ENCODE peak calls at places on chromosome 12, in eight cellular contexts. L, Y, D, C, Z, S, R and O are unnamed samples. For H3K36me3 and H3K4me1, the result is how much of the 10 kb centered on the place peaks cover.

GRCh38 chr12:123286997-123287396 is 15.3 kb upstream of the CDK2AP1 start:
- DNase-seq in C (no peak), R (no peak), D (no peak), Z (no peak), L (no peak), Y (no peak), S (no peak), O (no peak)

GRCh38 chr12:91913651-91914050 is 232.0 kb downstream of the BTG1 start:
- DNase-seq in L (no peak), Z (no peak), S (no peak), D (no peak), C (no peak), R (no peak), Y (no peak), O (no peak)

GRCh38 chr12:79455314-79455713 is 235.4 kb downstream of the PAWR start:
- DNase-seq in Y (no peak), S (no peak), R (no peak), C (peak), Z (no peak), D (no peak), L (no peak), O (peak)

GRCh38 chr12:62320054-62320453 is 59.9 kb downstream of the USP15 start:
- DNase-seq in Z (no peak), S (no peak), C (no peak), L (no peak), Y (no peak), D (no peak), R (no peak), O (no peak)

GRCh38 chr12:22413592-22413991 is 79.1 kb upstream of the ST8SIA1 start:
- DNase-seq in C (no peak), R (no peak), Y (no peak), D (no peak), S (no peak), Z (no peak), L (no peak), O (no peak)

GRCh38 chr12:116442981-116443380 is 116.2 kb upstream of the MAP1LC3B2 start:
- DNase-seq in D (no peak), Z (no peak), C (peak), Y (no peak), S (no peak), R (no peak), L (no peak), O (no peak)

GRCh38 chr12:64480148-64480547 is 28.2 kb downstream of the TBK1 start:
- DNase-seq in Z (no peak), D (no peak), Y (no peak), C (peak), S (no peak), L (peak), R (no peak), O (peak)

GRCh38 chr12:116662612-116663144 is 75.2 kb downstream of the SPRING1 start:
- DNase-seq in C (peak), Z (peak), L (peak), D (no peak), R (peak), S (no peak), Y (no peak), O (no peak)

GRCh38 chr12:132218915-132219314 is 74.7 kb downstream of the NOC4L start:
- DNase-seq in Z (no peak), Y (peak), D (peak), L (no peak), R (no peak), C (no peak), S (peak), O (no peak)

GRCh38 chr12:121400332-121401139 is 618 bp downstream of the RNF34 start:
- DNase-seq in S (peak), C (peak), Z (peak), Y (peak), L (peak), D (peak), R (no peak), O (peak)

GRCh38 chr12:2589381-2589780 is 205.4 kb upstream of the FKBP4 start:
- DNase-seq in Z (no peak), S (no peak), C (no peak), L (no peak), D (no peak), R (no peak), Y (no peak), O (no peak)

GRCh38 chr12:86683568-86683991 is 427.4 kb upstream of the MGAT4C start:
- DNase-seq in D (peak), S (no peak), R (no peak), Y (no peak), C (peak), Z (no peak), L (peak), O (no peak)

GRCh38 chr12:47997321-47997720 is 7.0 kb downstream of the COL2A1 start:
- DNase-seq in R (no peak), Z (no peak), L (no peak), Y (no peak), D (no peak), C (no peak), S (no peak), O (no peak)

GRCh38 chr12:32284561-32284960 is 114.8 kb upstream of the FGD4 start:
- DNase-seq in C (no peak), Y (no peak), R (no peak), D (no peak), Z (no peak), S (no peak), L (no peak), O (no peak)

GRCh38 chr12:57498143-57498524 is 10.3 kb downstream of the MARS1 start:
- DNase-seq in Z (no peak), Y (no peak), R (no peak), C (no peak), D (no peak), L (no peak), S (no peak), O (no peak)
- H3K36me3 ChIP-seq in Z (under half), Y (under half), R (under half), C (under half), D (half or more), L (under half), S (under half), O (under half)

GRCh38 chr12:12683725-12684124 is 12.3 kb downstream of the GPR19 start:
- DNase-seq in Z (no peak), C (no peak), Y (no peak), S (no peak), L (no peak), R (no peak), D (no peak), O (no peak)

GRCh38 chr12:12686925-12687324 is 9.1 kb downstream of the GPR19 start:
- DNase-seq in Z (no peak), S (no peak), R (no peak), Y (no peak), C (peak), L (no peak), D (no peak), O (peak)

GRCh38 chr12:12684375-12685106 is 11.4 kb downstream of the GPR19 start:
- DNase-seq in Z (no peak), Y (no peak), R (no peak), D (peak), C (peak), L (peak), S (no peak), O (peak)

GRCh38 chr12:12686472-12686871 is 9.5 kb downstream of the GPR19 start:
- DNase-seq in C (no peak), L (no peak), Y (no peak), R (no peak), D (no peak), S (no peak), Z (no peak), O (no peak)

GRCh38 chr12:12685305-12685704 is 10.7 kb downstream of the GPR19 start:
- DNase-seq in S (no peak), R (no peak), Z (no peak), D (no peak), L (no peak), Y (no peak), C (no peak), O (no peak)
- H3K27ac ChIP-seq in S (no peak), R (no peak), Z (no peak), D (no peak), L (no peak), Y (no peak), C (no peak), O (no peak)

DNA sequence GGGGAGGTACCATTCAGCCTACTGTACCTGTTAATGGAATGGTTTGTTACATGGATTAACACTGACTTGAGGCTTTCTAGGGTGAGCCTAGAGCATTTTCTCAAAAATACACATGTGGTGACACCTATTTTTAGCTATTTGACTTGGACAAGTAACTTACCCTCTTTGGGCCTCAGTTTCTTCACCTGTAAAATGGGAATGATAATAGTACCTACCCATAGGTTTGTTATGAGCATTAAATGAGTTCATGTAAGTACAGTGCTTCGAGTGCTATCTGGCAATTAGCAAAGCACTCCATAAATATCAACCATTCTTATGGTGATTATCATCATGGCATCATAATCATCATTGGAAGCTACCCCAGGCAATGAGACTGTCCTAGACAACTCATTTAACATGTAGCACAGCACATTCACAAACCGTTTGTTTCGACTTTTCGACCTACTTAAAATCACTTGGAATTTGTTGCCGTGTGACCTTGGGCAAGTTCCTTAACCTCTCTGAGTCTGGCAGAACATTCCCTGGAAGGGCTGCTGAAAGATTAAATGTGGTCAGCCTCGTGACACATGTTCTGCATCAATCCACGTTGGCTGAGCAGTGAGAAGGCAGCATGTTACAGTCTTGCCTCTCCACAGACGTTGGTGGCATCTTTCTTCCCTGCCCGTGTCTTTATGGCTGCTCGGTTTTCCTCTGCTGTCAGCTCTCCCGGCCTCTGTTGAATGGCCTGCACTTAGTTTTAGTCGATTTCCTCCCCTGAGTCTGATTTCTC is 216.7 kb downstream of the CHST11 start:
- DNase-seq in S (no peak), D (no peak), C (no peak), Z (no peak), L (peak), Y (no peak), R (no peak), O (peak)
- H3K4me1 ChIP-seq in S (half or more), D (under half), C (under half), Z (under half), L (under half), Y (under half), R (under half), O (half or more)

GRCh38 chr12:124445826-124446225 is 121.6 kb downstream of the NCOR2 start:
- DNase-seq in D (no peak), L (no peak), S (peak), R (no peak), C (no peak), Y (no peak), Z (no peak), O (no peak)

GRCh38 chr12:124442772-124443445 is 124.5 kb downstream of the NCOR2 start:
- DNase-seq in D (no peak), R (no peak), S (peak), Z (no peak), L (no peak), Y (no peak), C (no peak), O (peak)

GRCh38 chr12:124443929-124444712 is 123.3 kb downstream of the NCOR2 start:
- DNase-seq in S (peak), Z (no peak), R (no peak), D (no peak), L (peak), Y (no peak), C (peak), O (no peak)

GRCh38 chr12:124446364-124446763 is 121.0 kb downstream of the NCOR2 start:
- DNase-seq in Y (no peak), D (no peak), L (no peak), Z (no peak), S (peak), C (no peak), R (no peak), O (no peak)

GRCh38 chr12:124445121-124445718 is 122.2 kb downstream of the NCOR2 start:
- DNase-seq in S (peak), L (no peak), C (no peak), R (no peak), Y (no peak), Z (no peak), D (peak), O (no peak)
- H3K36me3 ChIP-seq in S (under half), L (under half), C (under half), R (under half), Y (under half), Z (under half), D (under half), O (under half)

DNA sequence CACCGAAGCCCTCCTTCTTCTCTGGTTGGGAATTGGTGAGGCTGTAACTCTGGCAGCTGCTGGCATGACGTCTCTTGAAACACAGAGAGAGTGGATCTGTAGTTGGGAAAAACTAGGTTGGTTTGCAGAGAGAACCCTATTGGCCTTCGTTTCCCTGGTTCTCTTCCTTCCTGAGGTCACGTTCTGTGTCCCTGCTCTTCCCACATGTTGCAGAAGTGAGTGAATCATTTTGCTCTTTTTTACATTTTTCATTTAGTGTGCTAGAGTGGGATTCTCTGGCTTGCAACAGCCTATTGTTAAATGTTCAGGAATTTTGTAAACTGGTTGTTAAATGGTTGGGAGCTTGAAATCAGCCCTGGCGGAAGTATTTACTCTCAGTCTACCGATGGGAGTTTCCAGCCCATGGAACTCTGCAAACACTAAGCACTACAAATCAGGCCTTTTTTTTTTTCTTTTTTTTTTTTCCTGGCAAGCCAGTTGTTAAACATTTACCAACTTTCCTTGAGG is 26.8 kb upstream of the CKAP4 start:
- DNase-seq in Z (no peak), S (no peak), D (no peak), L (no peak), Y (no peak), R (no peak), C (no peak), O (peak)
- H3K27ac ChIP-seq in Z (peak), S (no peak), D (no peak), L (no peak), Y (no peak), R (no peak), C (no peak), O (no peak)

GRCh38 chr12:96193725-96194571 is at the start of gene ELK3:
- DNase-seq in Z (peak), R (peak), D (peak), Y (peak), S (peak), L (peak), C (peak), O (peak)

GRCh38 chr12:96190403-96191170 is 3.6 kb upstream of the ELK3 start:
- DNase-seq in Y (no peak), C (peak), R (no peak), S (no peak), D (no peak), Z (no peak), L (no peak), O (no peak)

GRCh38 chr12:96194572-96194889 is 356 bp downstream of the ELK3 start:
- DNase-seq in Z (no peak), Y (no peak), R (no peak), S (no peak), C (no peak), D (no peak), L (no peak), O (no peak)

GRCh38 chr12:96194901-96195844 is 998 bp downstream of the ELK3 start:
- DNase-seq in C (peak), D (peak), L (peak), S (no peak), R (peak), Y (peak), Z (peak), O (peak)

GRCh38 chr12:96192926-96193573 is 1.1 kb upstream of the ELK3 start:
- DNase-seq in C (no peak), S (no peak), D (no peak), Y (no peak), R (no peak), Z (no peak), L (no peak), O (no peak)
- H3K4me1 ChIP-seq in C (under half), S (under half), D (under half), Y (under half), R (under half), Z (under half), L (under half), O (under half)

GRCh38 chr12:67284561-67284960 is 15.4 kb downstream of the CAND1 start:
- DNase-seq in C (no peak), L (no peak), R (no peak), S (no peak), Y (no peak), D (no peak), Z (no peak), O (no peak)

GRCh38 chr12:67290378-67290777 is 21.2 kb downstream of the CAND1 start:
- DNase-seq in L (no peak), C (no peak), Z (no peak), D (no peak), R (no peak), Y (no peak), S (no peak), O (no peak)

GRCh38 chr12:67288561-67288960 is 19.4 kb downstream of the CAND1 start:
- DNase-seq in Z (no peak), Y (no peak), C (no peak), D (no peak), S (no peak), R (no peak), L (no peak), O (no peak)

GRCh38 chr12:67286257-67286656 is 17.1 kb downstream of the CAND1 start:
- DNase-seq in S (no peak), D (no peak), Y (no peak), L (no peak), C (no peak), R (no peak), Z (no peak), O (no peak)

GRCh38 chr12:67287311-67287710 is 18.2 kb downstream of the CAND1 start:
- DNase-seq in Y (no peak), R (no peak), L (no peak), C (no peak), Z (no peak), S (no peak), D (no peak), O (no peak)
- H3K36me3 ChIP-seq in Y (under half), R (under half), L (under half), C (under half), Z (under half), S (under half), D (under half), O (under half)

DNA sequence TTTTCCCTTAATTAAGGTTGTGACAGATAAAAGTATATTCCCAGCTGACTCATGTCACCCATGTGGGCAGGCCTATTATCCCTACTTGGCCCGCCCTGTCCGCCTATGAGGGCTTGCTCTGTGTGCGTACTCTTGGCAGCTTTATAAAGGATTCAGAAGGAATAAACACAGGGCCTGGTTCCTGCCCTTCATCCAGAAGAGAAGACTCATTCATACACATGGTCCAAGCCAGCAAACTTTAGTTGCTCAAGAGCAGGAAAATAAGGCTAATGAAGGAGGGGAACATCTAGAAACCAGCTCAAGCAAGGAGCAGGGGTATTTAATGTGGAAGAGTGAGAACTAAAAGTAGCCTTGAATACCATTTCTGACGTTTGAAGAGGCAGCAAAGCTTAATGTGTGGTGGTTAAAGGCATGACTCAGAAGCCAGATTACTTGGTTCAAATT is 141.9 kb downstream of the CRADD start:
- DNase-seq in L (peak), Z (peak), D (no peak), C (peak), S (no peak), R (peak), Y (no peak), O (peak)
- H3K27ac ChIP-seq in L (peak), Z (peak), D (no peak), C (peak), S (peak), R (peak), Y (no peak), O (no peak)

GRCh38 chr12:106091421-106091820 is 47.3 kb downstream of the NUAK1 start:
- DNase-seq in L (no peak), Z (no peak), S (no peak), D (no peak), Y (no peak), C (no peak), R (no peak), O (no peak)

GRCh38 chr12:106088246-106089200 is 50.2 kb downstream of the NUAK1 start:
- DNase-seq in L (no peak), D (no peak), C (no peak), Z (no peak), S (no peak), Y (no peak), R (peak), O (no peak)

GRCh38 chr12:106086696-106087095 is 52.1 kb downstream of the NUAK1 start:
- DNase-seq in Y (no peak), R (no peak), D (no peak), S (no peak), Z (no peak), L (no peak), C (no peak), O (no peak)

GRCh38 chr12:106090586-106091411 is 48.0 kb downstream of the NUAK1 start:
- DNase-seq in L (peak), Y (no peak), D (no peak), C (peak), S (no peak), R (peak), Z (no peak), O (no peak)

GRCh38 chr12:106089935-106090334 is 48.8 kb downstream of the NUAK1 start:
- DNase-seq in S (no peak), Y (no peak), R (no peak), D (no peak), L (no peak), Z (no peak), C (no peak), O (no peak)
- H3K4me1 ChIP-seq in S (under half), Y (under half), R (under half), D (under half), L (under half), Z (under half), C (under half), O (under half)

GRCh38 chr12:53064613-53065415 is 14.4 kb downstream of the SPRYD3 start:
- DNase-seq in C (no peak), Y (no peak), L (no peak), R (no peak), D (no peak), Z (no peak), S (no peak), O (peak)
- H3K36me3 ChIP-seq in C (half or more), Y (under half), L (under half), R (under half), D (under half), Z (under half), S (under half), O (under half)